ENCODE peak calls at places on chromosomes 11 and 22, in five cellular contexts. One of them, this sample, is unnamed.

GRCh38 chr11:134557571-134558257 is 145.7 kb upstream of the B3GAT1 start:
- DNase-seq in WTC11: no peak
- DNase-seq in brain microvascular endothelial cell: no peak
- DNase-seq in NB4: no peak
- DNase-seq in SK-N-SH: no peak
- DNase-seq in this sample: no peak

GRCh38 chr22:36644333-36644757 is 59.2 kb downstream of the CACNG2 start:
- DNase-seq in SK-N-SH: no peak
- DNase-seq in brain microvascular endothelial cell: peak
- DNase-seq in WTC11: peak
- DNase-seq in NB4: peak
- DNase-seq in this sample: peak

GRCh38 chr22:25482868-25483639 is 81.4 kb upstream of the GRK3 start:
- DNase-seq in WTC11: no peak
- DNase-seq in SK-N-SH: no peak
- DNase-seq in brain microvascular endothelial cell: no peak
- DNase-seq in NB4: no peak
- DNase-seq in this sample: no peak

GRCh38 chr22:46297151-46297819 is 615 bp downstream of the GTSE1 start:
- DNase-seq in WTC11: peak
- DNase-seq in brain microvascular endothelial cell: peak
- DNase-seq in SK-N-SH: no peak
- DNase-seq in NB4: peak
- DNase-seq in this sample: peak

GRCh38 chr22:17035246-17035645 is 27.2 kb upstream of the GAB4 start:
- DNase-seq in brain microvascular endothelial cell: no peak
- DNase-seq in SK-N-SH: no peak
- DNase-seq in WTC11: no peak
- DNase-seq in NB4: no peak
- DNase-seq in this sample: no peak

GRCh38 chr22:26367402-26368245 is 61.4 kb upstream of the ASPHD2 start:
- DNase-seq in NB4: peak
- DNase-seq in WTC11: peak
- DNase-seq in brain microvascular endothelial cell: peak
- DNase-seq in SK-N-SH: peak
- DNase-seq in this sample: peak

GRCh38 chr11:108726077-108726800 is 61.4 kb downstream of the DDX10 start:
- DNase-seq in SK-N-SH: no peak
- DNase-seq in brain microvascular endothelial cell: no peak
- DNase-seq in WTC11: no peak
- DNase-seq in NB4: no peak
- DNase-seq in this sample: no peak

GRCh38 chr22:43867839-43868652 is 5.7 kb upstream of the SULT4A1 start:
- DNase-seq in WTC11: peak
- DNase-seq in brain microvascular endothelial cell: peak
- DNase-seq in NB4: peak
- DNase-seq in SK-N-SH: no peak
- DNase-seq in this sample: peak

GRCh38 chr22:37563153-37564081 is 3.1 kb downstream of the CDC42EP1 start:
- DNase-seq in SK-N-SH: no peak
- DNase-seq in brain microvascular endothelial cell: peak
- DNase-seq in WTC11: no peak
- DNase-seq in NB4: no peak
- DNase-seq in this sample: no peak

GRCh38 chr11:70205766-70206165 is 2.7 kb downstream of the FADD start:
- DNase-seq in WTC11: no peak
- DNase-seq in SK-N-SH: no peak
- DNase-seq in NB4: no peak
- DNase-seq in brain microvascular endothelial cell: no peak
- DNase-seq in this sample: no peak

GRCh38 chr22:32217465-32217864 is 12.6 kb upstream of the RFPL2 start:
- DNase-seq in NB4: no peak
- DNase-seq in WTC11: no peak
- DNase-seq in brain microvascular endothelial cell: no peak
- DNase-seq in SK-N-SH: no peak
- DNase-seq in this sample: no peak

GRCh38 chr11:113873241-113873626 is 2.1 kb downstream of the USP28 start:
- DNase-seq in SK-N-SH: no peak
- DNase-seq in NB4: peak
- DNase-seq in brain microvascular endothelial cell: peak
- DNase-seq in WTC11: no peak
- DNase-seq in this sample: no peak

GRCh38 chr11:112965601-112966125 is 4.4 kb downstream of the NCAM1 start:
- DNase-seq in SK-N-SH: no peak
- DNase-seq in NB4: no peak
- DNase-seq in brain microvascular endothelial cell: no peak
- DNase-seq in WTC11: no peak
- DNase-seq in this sample: no peak

GRCh38 chr22:40408718-40409612 is 38.6 kb downstream of the SGSM3 start:
- DNase-seq in SK-N-SH: no peak
- DNase-seq in brain microvascular endothelial cell: no peak
- DNase-seq in WTC11: no peak
- DNase-seq in NB4: no peak
- DNase-seq in this sample: no peak

GRCh38 chr11:104001474-104001873 is 35.0 kb upstream of the DDI1 start:
- DNase-seq in WTC11: no peak
- DNase-seq in brain microvascular endothelial cell: peak
- DNase-seq in NB4: no peak
- DNase-seq in SK-N-SH: no peak
- DNase-seq in this sample: no peak

GRCh38 chr11:118310271-118310670 is 5.7 kb downstream of the CD3E start:
- DNase-seq in WTC11: no peak
- DNase-seq in brain microvascular endothelial cell: no peak
- DNase-seq in SK-N-SH: no peak
- DNase-seq in NB4: no peak
- DNase-seq in this sample: no peak

GRCh38 chr11:77144196-77144853 is 16.3 kb downstream of the MYO7A start:
- DNase-seq in brain microvascular endothelial cell: no peak
- DNase-seq in WTC11: no peak
- DNase-seq in SK-N-SH: no peak
- DNase-seq in NB4: no peak
- DNase-seq in this sample: no peak

GRCh38 chr22:37262346-37262745 is 18.3 kb upstream of the RAC2 start:
- DNase-seq in NB4: no peak
- DNase-seq in SK-N-SH: no peak
- DNase-seq in brain microvascular endothelial cell: no peak
- DNase-seq in WTC11: no peak
- DNase-seq in this sample: no peak

GRCh38 chr11:40130427-40130826 is 1329.0 kb downstream of the LRRC4C start:
- DNase-seq in SK-N-SH: peak
- DNase-seq in WTC11: peak
- DNase-seq in NB4: peak
- DNase-seq in brain microvascular endothelial cell: no peak
- DNase-seq in this sample: no peak

GRCh38 chr11:116837231-116838091 is at the start of gene APOA1:
- DNase-seq in NB4: no peak
- DNase-seq in SK-N-SH: peak
- DNase-seq in brain microvascular endothelial cell: no peak
- DNase-seq in WTC11: no peak
- DNase-seq in this sample: peak

GRCh38 chr22:44344407-44344806 is 31.7 kb upstream of the SHISAL1 start:
- DNase-seq in brain microvascular endothelial cell: no peak
- DNase-seq in NB4: no peak
- DNase-seq in WTC11: no peak
- DNase-seq in SK-N-SH: no peak
- DNase-seq in this sample: no peak

GRCh38 chr11:65855927-65856363 is 2.0 kb downstream of the CFL1 start:
- DNase-seq in NB4: no peak
- DNase-seq in WTC11: no peak
- DNase-seq in brain microvascular endothelial cell: no peak
- DNase-seq in SK-N-SH: no peak
- DNase-seq in this sample: no peak

GRCh38 chr11:65859134-65859811 is 960 bp upstream of the MUS81 start:
- DNase-seq in SK-N-SH: peak
- DNase-seq in WTC11: peak
- DNase-seq in brain microvascular endothelial cell: peak
- DNase-seq in NB4: peak
- DNase-seq in this sample: peak

GRCh38 chr11:65858354-65859133 is 564 bp upstream of the CFL1 start:
- DNase-seq in brain microvascular endothelial cell: no peak
- DNase-seq in SK-N-SH: no peak
- DNase-seq in NB4: no peak
- DNase-seq in WTC11: no peak
- DNase-seq in this sample: no peak

GRCh38 chr11:65856689-65857499 is 1.1 kb downstream of the CFL1 start:
- DNase-seq in SK-N-SH: peak
- DNase-seq in NB4: peak
- DNase-seq in brain microvascular endothelial cell: peak
- DNase-seq in WTC11: peak
- DNase-seq in this sample: peak

DNA sequence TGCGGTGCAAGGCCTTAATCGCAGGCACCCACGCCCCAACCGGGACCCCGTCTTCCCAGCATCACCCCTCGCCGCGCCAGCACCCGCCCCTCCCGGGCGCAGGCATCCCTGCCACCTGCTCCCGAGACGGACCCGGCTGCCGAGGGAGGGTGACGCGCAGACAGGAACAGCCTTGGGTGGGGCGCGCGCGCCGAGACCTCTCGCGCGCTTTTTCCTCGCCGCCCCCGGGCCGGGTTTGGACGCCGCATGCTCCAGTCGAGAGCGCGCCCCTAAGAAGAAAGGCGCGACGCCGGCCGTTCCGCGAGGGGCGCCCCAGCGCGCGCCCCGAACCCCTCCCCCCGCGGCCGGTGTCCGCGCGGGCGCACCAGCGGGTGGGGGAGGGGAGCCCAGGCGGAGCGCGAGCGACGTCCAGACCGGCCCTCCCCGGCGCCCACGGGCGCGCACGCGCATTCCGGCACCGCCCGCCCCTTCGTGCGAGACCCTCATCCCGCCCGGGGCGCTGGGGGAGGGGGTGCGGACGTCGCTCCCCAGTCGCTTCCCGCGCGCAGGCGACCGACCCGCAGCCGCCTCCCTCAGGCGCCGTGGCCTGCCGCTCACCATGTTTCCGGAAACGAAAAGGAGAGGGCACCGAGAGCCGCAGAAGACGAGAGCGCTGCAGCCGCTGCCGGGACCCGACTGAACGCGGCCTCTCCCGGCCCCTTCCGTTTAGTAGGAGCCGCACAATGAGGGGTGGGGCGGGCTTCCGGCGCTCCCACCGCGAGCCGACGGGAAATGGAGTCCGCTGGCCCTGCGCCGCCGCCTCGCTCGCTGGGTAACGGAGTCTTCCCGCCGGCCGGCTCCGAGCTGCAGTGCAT is at the start of gene CFL1:
- DNase-seq in SK-N-SH: peak
- DNase-seq in NB4: peak
- DNase-seq in brain microvascular endothelial cell: peak
- DNase-seq in WTC11: peak
- DNase-seq in this sample: peak
- TF ChIP-seq CTCF in SK-N-SH: no peak
- TF ChIP-seq CTCF in NB4: no peak
- TF ChIP-seq CTCF in brain microvascular endothelial cell: no peak
- TF ChIP-seq CTCF in WTC11: no peak
- TF ChIP-seq CTCF in this sample: peak

DNA sequence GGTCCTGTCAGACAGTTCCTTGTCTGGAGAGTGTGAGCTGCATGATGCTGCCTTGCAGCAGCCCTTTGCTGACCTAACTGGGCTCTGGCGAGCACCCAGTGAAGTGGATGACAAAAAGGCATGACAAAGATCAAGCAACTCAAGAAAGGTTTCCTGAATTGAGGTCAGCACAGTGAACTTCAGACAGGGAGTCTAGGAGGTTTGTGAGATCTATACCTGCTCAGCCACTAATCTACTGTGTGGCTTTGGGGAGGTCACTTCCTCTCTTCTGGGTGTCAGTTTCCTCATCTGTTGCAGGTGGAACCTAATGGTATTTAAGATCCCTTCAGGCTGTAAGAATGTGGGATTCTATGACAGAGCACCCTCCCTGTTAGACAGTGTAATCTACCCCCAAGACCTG is 213.9 kb upstream of the NARS2 start:
- DNase-seq in brain microvascular endothelial cell: no peak
- DNase-seq in SK-N-SH: no peak
- DNase-seq in WTC11: no peak
- DNase-seq in NB4: no peak
- DNase-seq in this sample: no peak
- TF ChIP-seq CTCF in brain microvascular endothelial cell: no peak
- TF ChIP-seq CTCF in SK-N-SH: no peak
- TF ChIP-seq CTCF in WTC11: no peak
- TF ChIP-seq CTCF in NB4: no peak
- TF ChIP-seq CTCF in this sample: no peak

GRCh38 chr11:41206388-41206787 is 253.1 kb downstream of the LRRC4C start:
- DNase-seq in brain microvascular endothelial cell: no peak
- DNase-seq in WTC11: no peak
- DNase-seq in SK-N-SH: no peak
- DNase-seq in NB4: no peak
- DNase-seq in this sample: no peak

GRCh38 chr11:41201156-41201555 is 258.3 kb downstream of the LRRC4C start:
- DNase-seq in WTC11: peak
- DNase-seq in SK-N-SH: peak
- DNase-seq in NB4: peak
- DNase-seq in brain microvascular endothelial cell: no peak
- DNase-seq in this sample: peak
- TF ChIP-seq CTCF in WTC11: peak
- TF ChIP-seq CTCF in SK-N-SH: peak
- TF ChIP-seq CTCF in NB4: peak
- TF ChIP-seq CTCF in brain microvascular endothelial cell: peak
- TF ChIP-seq CTCF in this sample: peak

DNA sequence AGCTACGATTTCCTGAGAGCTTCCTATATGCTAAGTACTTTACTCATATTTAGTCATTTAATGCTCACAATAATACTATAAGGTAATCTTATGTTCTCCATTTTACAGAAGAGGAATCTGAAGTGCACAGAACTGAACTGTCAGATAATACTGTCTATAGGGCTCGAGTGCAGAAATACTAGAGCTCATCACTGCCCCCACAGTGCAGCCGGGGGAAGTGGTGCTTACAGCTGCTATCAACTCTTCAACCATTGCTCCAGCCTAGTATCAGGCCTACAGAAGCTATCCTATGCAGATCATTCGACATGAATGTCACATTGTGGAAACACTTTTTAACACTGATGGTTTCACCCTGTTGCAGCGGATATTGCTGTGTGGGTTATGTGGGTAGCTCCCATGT is 929.9 kb downstream of the NTM start:
- DNase-seq in SK-N-SH: peak
- DNase-seq in WTC11: peak
- DNase-seq in NB4: peak
- DNase-seq in brain microvascular endothelial cell: peak
- DNase-seq in this sample: no peak
- TF ChIP-seq CTCF in SK-N-SH: peak
- TF ChIP-seq CTCF in WTC11: peak
- TF ChIP-seq CTCF in NB4: peak
- TF ChIP-seq CTCF in brain microvascular endothelial cell: peak
- TF ChIP-seq CTCF in this sample: peak

This sample was measured in neural crest cell.